ENCODE peak calls at places on chromosomes 16 and 17, in seven cellular contexts. K, M, R, B, P, S and C are unnamed samples.
A peak's percentile ranks its signal among the peaks of the same experiment; 100 is the strongest.

GRCh38 chr17:45363498-45363897 is 46.7 kb upstream of the MAP3K14 start:
- DNase-seq in K (no peak), M (no peak), R (no peak), B (no peak), P (no peak), S (no peak), C (no peak)

GRCh38 chr17:10613775-10614513 is 43.2 kb downstream of the MYH3 start:
- DNase-seq in K (no peak), M (no peak), R (no peak), B (no peak), P (no peak), S (no peak), C (no peak)

GRCh38 chr17:44122825-44123355 is 551 bp downstream of the HDAC5 start:
- DNase-seq in K (no peak), M (no peak), R (no peak), B (no peak), P (no peak), S (no peak), C (no peak)

GRCh38 chr16:1188781-1189189 is 35.9 kb downstream of the CACNA1H start:
- DNase-seq in K (peak; percentile 43), M (no peak), R (peak; percentile 72), B (no peak), P (peak; percentile 51), S (peak; percentile 6), C (peak; percentile 37)

GRCh38 chr16:67897231-67897630 is 4.2 kb downstream of the PSKH1 start:
- DNase-seq in K (no peak), M (no peak), R (no peak), B (no peak), P (no peak), S (no peak), C (no peak)

GRCh38 chr16:66290431-66290830 is 76.1 kb upstream of the CDH5 start:
- DNase-seq in K (no peak), M (no peak), R (no peak), B (no peak), P (no peak), S (no peak), C (no peak)

GRCh38 chr17:34178047-34178446 is 77.0 kb upstream of the CCL2 start:
- DNase-seq in K (no peak), M (no peak), R (no peak), B (no peak), P (no peak), S (no peak), C (no peak)

GRCh38 chr17:49691086-49691676 is 13.3 kb upstream of the SPOP start:
- DNase-seq in K (no peak), M (no peak), R (no peak), B (no peak), P (no peak), S (no peak), C (no peak)

GRCh38 chr17:81401727-81402529 is 6.7 kb downstream of the BAHCC1 start:
- DNase-seq in K (no peak), M (no peak), R (no peak), B (no peak), P (no peak), S (no peak), C (no peak)

GRCh38 chr16:11355862-11356261 is 10.6 kb downstream of the RMI2 start:
- DNase-seq in K (no peak), M (no peak), R (no peak), B (no peak), P (no peak), S (no peak), C (no peak)

GRCh38 chr16:86199871-86200700 is 301.1 kb downstream of the IRF8 start:
- DNase-seq in K (no peak), M (no peak), R (no peak), B (no peak), P (no peak), S (no peak), C (no peak)

GRCh38 chr16:79316004-79316458 is 284.5 kb downstream of the MAF start:
- DNase-seq in K (no peak), M (no peak), R (no peak), B (peak; percentile 4), P (no peak), S (no peak), C (peak; percentile 56)

GRCh38 chr16:74029122-74029805 is 267.4 kb upstream of the PSMD7 start:
- DNase-seq in K (no peak), M (no peak), R (no peak), B (no peak), P (no peak), S (no peak), C (no peak)

GRCh38 chr17:57668332-57668731 is 76.8 kb downstream of the CCDC182 start:
- DNase-seq in K (no peak), M (no peak), R (no peak), B (no peak), P (no peak), S (no peak), C (no peak)

GRCh38 chr17:8941980-8942617 is 23.4 kb downstream of the PIK3R5 start:
- DNase-seq in K (no peak), M (no peak), R (no peak), B (no peak), P (no peak), S (no peak), C (no peak)

GRCh38 chr16:82031116-82032084 is 3.7 kb upstream of the HSD17B2 start:
- DNase-seq in K (peak; percentile 55), M (no peak), R (no peak), B (no peak), P (peak; percentile 33), S (no peak), C (no peak)

GRCh38 chr17:70137451-70138230 is 31.7 kb upstream of the KCNJ2 start:
- DNase-seq in K (no peak), M (no peak), R (no peak), B (no peak), P (no peak), S (no peak), C (peak; percentile 41)

GRCh38 chr17:2695961-2696760 is 15.4 kb downstream of the CLUH start:
- DNase-seq in K (no peak), M (peak; percentile 12), R (no peak), B (no peak), P (no peak), S (no peak), C (no peak)

GRCh38 chr16:53768593-53768992 is 64.6 kb downstream of the FTO start:
- DNase-seq in K (no peak), M (no peak), R (no peak), B (no peak), P (no peak), S (no peak), C (no peak)

GRCh38 chr16:12780467-12780866 is 23.2 kb downstream of the CPPED1 start:
- DNase-seq in K (no peak), M (no peak), R (no peak), B (no peak), P (no peak), S (no peak), C (no peak)

GRCh38 chr16:48812856-48813255 is 202.9 kb upstream of the N4BP1 start:
- DNase-seq in K (no peak), M (no peak), R (no peak), B (no peak), P (no peak), S (no peak), C (no peak)

GRCh38 chr16:55035037-55035436 is 104.4 kb downstream of the IRX5 start:
- DNase-seq in K (peak; percentile 43), M (no peak), R (no peak), B (no peak), P (peak; percentile 41), S (no peak), C (no peak)

GRCh38 chr16:81665588-81665987 is 113.5 kb upstream of the PLCG2 start:
- DNase-seq in K (no peak), M (no peak), R (no peak), B (no peak), P (no peak), S (no peak), C (no peak)

GRCh38 chr16:75922250-75922649 is 196.0 kb upstream of the CPHXL start:
- DNase-seq in K (no peak), M (no peak), R (no peak), B (no peak), P (no peak), S (no peak), C (no peak)

GRCh38 chr17:78781339-78782304 is at the start of gene CYTH1:
- DNase-seq in K (no peak), M (peak; percentile 39), R (no peak), B (peak; percentile 29), P (peak; percentile 30), S (no peak), C (peak; percentile 46)

GRCh38 chr17:44830359-44831269 is 527 bp upstream of the GJC1 start:
- DNase-seq in K (peak; percentile 84), M (no peak), R (peak; percentile 28), B (no peak), P (no peak), S (no peak), C (no peak)

GRCh38 chr17:37710344-37710886 is 34.4 kb downstream of the HNF1B start:
- DNase-seq in K (peak; percentile 70), M (no peak), R (no peak), B (no peak), P (peak; percentile 68), S (no peak), C (no peak)